ENCODE peak calls at places on chromosome 6, in nine cellular contexts. T is lower lobe of right lung, S is endothelial cell of umbilical vein, Z is astrocyte, R is body of pancreas, X is colonic mucosa, Q is uterus, E is lung, U is IMR-90. W is an unnamed sample. For H3K27me3, the result is how much of the 10 kb centered on the place peaks cover.

GRCh38 chr6:56537223-56537770 is 105.4 kb downstream of the DST start:
- DNase-seq in T (no peak), S (no peak), Z (no peak), R (no peak), X (no peak), Q (no peak), E (no peak), U (no peak), W (no peak)

GRCh38 chr6:142155091-142155490 is 8.0 kb downstream of the VTA1 start:
- DNase-seq in T (no peak), S (peak), Z (no peak), R (no peak), X (no peak), Q (no peak), E (no peak), U (no peak), W (no peak)

GRCh38 chr6:125197795-125198269 is 44.3 kb downstream of the TPD52L1 start:
- DNase-seq in T (peak), S (peak), Z (peak), R (peak), X (peak), Q (peak), E (peak), U (peak), W (no peak)

GRCh38 chr6:109695468-109695867 is 4.4 kb downstream of the FIG4 start:
- DNase-seq in T (no peak), S (peak), Z (no peak), R (no peak), X (no peak), Q (no peak), E (no peak), U (no peak), W (no peak)

GRCh38 chr6:90214461-90214860 is 82.2 kb downstream of the BACH2 start:
- DNase-seq in T (no peak), S (no peak), Z (no peak), R (no peak), X (no peak), Q (no peak), E (no peak), U (no peak), W (no peak)

GRCh38 chr6:94636780-94637385 is 940.5 kb upstream of the MANEA start:
- DNase-seq in T (no peak), S (no peak), Z (peak), R (no peak), X (no peak), Q (no peak), E (no peak), U (peak), W (no peak)

GRCh38 chr6:70103798-70104197 is 199.1 kb downstream of the COL9A1 start:
- DNase-seq in T (no peak), S (no peak), Z (no peak), R (no peak), X (peak), Q (no peak), E (no peak), U (no peak), W (no peak)

GRCh38 chr6:18464176-18464575 is 77.0 kb downstream of the RNF144B start:
- DNase-seq in T (no peak), S (no peak), Z (no peak), R (no peak), X (no peak), Q (no peak), E (no peak), U (no peak), W (no peak)

GRCh38 chr6:169019727-169020491 is 233.7 kb downstream of the THBS2 start:
- DNase-seq in T (no peak), S (no peak), Z (no peak), R (no peak), X (no peak), Q (no peak), E (no peak), U (peak), W (no peak)

GRCh38 chr6:90124904-90125510 is 171.6 kb downstream of the BACH2 start:
- DNase-seq in T (no peak), S (no peak), Z (peak), R (no peak), X (no peak), Q (no peak), E (no peak), U (peak), W (no peak)

GRCh38 chr6:47342824-47343223 is 33.1 kb upstream of the TNFRSF21 start:
- DNase-seq in T (no peak), S (no peak), Z (peak), R (no peak), X (no peak), Q (no peak), E (no peak), U (no peak), W (no peak)

GRCh38 chr6:10395946-10396577 is 18.8 kb downstream of the TFAP2A start:
- DNase-seq in T (no peak), S (no peak), Z (no peak), R (no peak), X (no peak), Q (no peak), E (no peak), U (no peak), W (no peak)

GRCh38 chr6:167140589-167141474 is 16.9 kb downstream of the GPR31 start:
- DNase-seq in T (no peak), S (no peak), Z (no peak), R (no peak), X (no peak), Q (no peak), E (no peak), U (no peak), W (no peak)

GRCh38 chr6:85395746-85396145 is 54.1 kb upstream of the NT5E start:
- DNase-seq in T (no peak), S (no peak), Z (no peak), R (no peak), X (no peak), Q (no peak), E (no peak), U (no peak), W (no peak)

GRCh38 chr6:106882601-106883518 is 91.7 kb downstream of the CD24 start:
- DNase-seq in T (no peak), S (no peak), Z (no peak), R (peak), X (peak), Q (no peak), E (no peak), U (no peak), W (no peak)

GRCh38 chr6:11315743-11316437 is 83.4 kb upstream of the NEDD9 start:
- DNase-seq in T (no peak), S (peak), Z (peak), R (no peak), X (peak), Q (no peak), E (no peak), U (peak), W (peak)

GRCh38 chr6:143766185-143766553 is 77.0 kb upstream of the LTV1 start:
- DNase-seq in T (no peak), S (no peak), Z (no peak), R (no peak), X (no peak), Q (no peak), E (no peak), U (no peak), W (no peak)

GRCh38 chr6:45801471-45802289 is 214.0 kb downstream of the CLIC5 start:
- DNase-seq in T (no peak), S (no peak), Z (peak), R (no peak), X (no peak), Q (no peak), E (no peak), U (no peak), W (no peak)

GRCh38 chr6:111777357-111777756 is 95.9 kb downstream of the FYN start:
- DNase-seq in T (no peak), S (no peak), Z (no peak), R (no peak), X (no peak), Q (no peak), E (no peak), U (no peak), W (no peak)

GRCh38 chr6:34546551-34547321 is 9.4 kb downstream of the SPDEF start:
- DNase-seq in T (peak), S (peak), Z (no peak), R (peak), X (peak), Q (peak), E (peak), U (no peak), W (no peak)

GRCh38 chr6:85192186-85192585 is 257.7 kb upstream of the NT5E start:
- DNase-seq in T (no peak), S (peak), Z (peak), R (no peak), X (no peak), Q (no peak), E (no peak), U (peak), W (no peak)

GRCh38 chr6:70819715-70820114 is 137.1 kb downstream of the B3GAT2 start:
- DNase-seq in T (no peak), S (no peak), Z (no peak), R (no peak), X (no peak), Q (no peak), E (no peak), U (peak), W (no peak)

GRCh38 chr6:43367245-43367984 is 2.0 kb downstream of the ZNF318 start:
- DNase-seq in T (no peak), S (no peak), Z (no peak), R (no peak), X (no peak), Q (no peak), E (no peak), U (peak), W (no peak)

GRCh38 chr6:4675086-4675485 is 101.1 kb upstream of the CDYL start:
- DNase-seq in T (no peak), S (no peak), Z (no peak), R (no peak), X (no peak), Q (no peak), E (no peak), U (no peak), W (no peak)

GRCh38 chr6:54053893-54054391 is 57.3 kb upstream of the MLIP start:
- DNase-seq in T (no peak), S (peak), Z (peak), R (peak), X (peak), Q (no peak), E (peak), U (peak), W (peak)

GRCh38 chr6:79495246-79495645 is 42.0 kb downstream of the LCA5 start:
- DNase-seq in T (no peak), S (no peak), Z (no peak), R (no peak), X (no peak), Q (no peak), E (no peak), U (no peak), W (no peak)

GRCh38 chr6:116251568-116252384 is 2.1 kb downstream of the TSPYL4 start:
- DNase-seq in T (no peak), S (peak), Z (peak), R (no peak), X (no peak), Q (no peak), E (no peak), U (peak), W (no peak)

GRCh38 chr6:125918681-125919566 is 37.6 kb upstream of the HINT3 start:
- DNase-seq in T (no peak), S (peak), Z (peak), R (peak), X (peak), Q (peak), E (peak), U (peak), W (peak)

DNA sequence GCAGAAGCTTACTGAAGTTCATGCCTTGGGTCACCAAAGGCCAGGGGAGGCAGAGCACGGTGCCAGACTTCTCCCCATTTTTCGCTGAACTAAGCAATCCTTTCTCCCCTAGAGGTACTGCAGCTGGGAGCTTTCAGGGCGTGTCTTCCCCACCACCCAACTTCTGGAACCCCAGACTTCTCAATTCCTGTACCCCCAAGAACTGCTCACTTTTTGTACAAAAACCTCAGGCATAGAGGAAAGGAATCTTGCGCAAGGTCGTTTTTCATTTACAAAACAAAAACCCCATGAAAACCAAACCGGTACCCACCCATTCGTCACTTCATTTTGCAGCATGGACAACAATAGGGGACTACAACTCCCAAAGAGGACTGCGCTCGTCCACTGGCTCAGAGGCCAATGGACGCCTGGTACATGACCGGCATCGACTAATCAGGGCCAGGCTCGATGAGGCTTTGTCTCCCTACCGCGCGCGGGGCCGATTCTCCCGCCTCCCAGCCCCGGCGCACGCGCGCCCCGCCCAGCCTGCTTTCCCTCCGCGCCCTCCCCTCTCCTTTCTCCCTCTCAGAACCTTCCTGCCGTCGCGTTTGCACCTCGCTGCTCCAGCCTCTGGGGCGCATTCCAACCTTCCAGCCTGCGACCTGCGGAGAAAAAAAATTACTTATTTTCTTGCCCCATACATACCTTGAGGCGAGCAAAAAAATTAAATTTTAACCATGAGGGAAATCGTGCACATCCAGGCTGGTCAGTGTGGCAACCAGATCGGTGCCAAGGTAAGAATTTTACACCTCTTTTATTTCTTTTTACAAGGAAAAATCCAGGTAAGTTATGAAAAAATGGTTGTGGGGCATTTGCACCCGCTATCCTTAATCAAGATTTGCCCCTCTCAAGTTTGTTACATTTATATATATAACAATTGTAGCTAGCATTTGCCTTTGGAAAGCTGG is at the start of gene TUBB:
- DNase-seq in T (peak), S (peak), Z (peak), R (peak), X (peak), Q (peak), E (peak), U (peak), W (peak)
- TF ChIP-seq CTCF in T (no peak), S (no peak), Z (no peak), R (peak), X (no peak), Q (no peak), E (no peak), U (no peak), W (no peak)

GRCh38 chr6:35804996-35805736 is at the start of gene LHFPL5:
- DNase-seq in T (peak), S (peak), Z (no peak), R (peak), X (peak), Q (no peak), E (no peak), U (no peak), W (no peak)
- H3K4me3 ChIP-seq in T (no peak), S (peak), Z (peak), R (no peak), X (no peak), Q (no peak), E (no peak), U (no peak), W (peak)

DNA sequence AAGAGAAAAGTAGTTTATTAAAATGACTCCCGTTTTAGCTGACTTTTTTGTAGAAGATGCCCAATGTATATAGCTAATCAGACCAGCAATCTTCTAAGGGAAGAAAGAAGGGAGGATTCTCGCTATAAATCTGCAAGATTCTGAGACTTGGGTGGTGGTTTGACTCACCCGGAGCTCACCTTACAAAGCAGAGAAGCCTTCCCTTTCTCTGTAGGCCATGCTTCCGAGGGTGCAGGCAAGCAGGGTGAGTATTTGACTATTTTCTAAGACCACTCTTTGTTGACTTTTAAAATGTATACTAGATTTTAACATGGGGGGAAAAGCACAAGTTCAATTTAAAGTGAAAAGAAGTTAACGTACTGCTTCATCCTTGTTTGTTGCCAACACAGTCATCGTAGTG is 2.7 kb downstream of the OLIG3 start:
- DNase-seq in T (no peak), S (no peak), Z (no peak), R (no peak), X (no peak), Q (no peak), E (no peak), U (no peak), W (no peak)
- H3K27me3 ChIP-seq in T (half or more), S (half or more), Z (half or more), R (half or more), X (half or more), Q (under half), E (under half), U (half or more), W (half or more)

DNA sequence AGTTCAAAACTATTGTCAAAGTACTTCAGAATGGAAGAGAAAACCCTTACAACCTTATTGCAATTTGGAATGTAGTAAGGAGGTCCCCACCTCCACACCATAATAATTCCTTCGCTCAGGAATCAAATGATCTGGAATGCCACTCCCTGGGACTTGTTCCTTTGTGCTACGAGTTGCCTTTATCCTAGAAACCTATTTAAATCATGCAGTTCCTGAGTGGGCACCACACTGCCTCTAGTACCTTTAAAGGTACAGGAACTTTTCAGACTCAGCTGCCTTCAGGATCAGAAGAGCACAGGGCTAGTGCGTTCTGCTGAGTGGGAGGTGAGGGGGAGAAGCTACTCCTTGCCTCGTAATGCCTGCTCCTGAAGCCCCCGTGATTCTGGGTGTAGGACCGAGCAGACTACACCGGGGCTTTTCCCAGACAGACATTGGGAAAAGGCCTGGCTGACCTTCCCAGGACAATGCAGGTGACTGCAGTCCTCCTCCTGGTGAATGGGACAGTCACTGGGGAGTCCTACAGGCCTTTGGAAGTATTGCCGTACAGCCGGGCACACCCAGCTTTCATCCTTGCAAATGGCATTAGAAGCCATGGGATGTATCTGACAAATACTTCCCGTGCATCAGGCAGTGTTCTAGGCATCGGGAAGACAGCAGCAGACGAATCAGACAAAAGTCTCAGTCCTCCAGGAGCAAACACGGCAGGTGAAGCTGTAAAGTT is 11.8 kb upstream of the TUBB2B start:
- DNase-seq in T (no peak), S (no peak), Z (no peak), R (no peak), X (no peak), Q (no peak), E (no peak), U (no peak), W (no peak)
- TF ChIP-seq CTCF in T (no peak), S (peak), Z (no peak), R (peak), X (no peak), Q (no peak), E (no peak), U (peak), W (peak)

GRCh38 chr6:156782691-156783320 is 5.6 kb downstream of the ARID1B start:
- DNase-seq in T (no peak), S (peak), Z (no peak), R (no peak), X (no peak), Q (no peak), E (no peak), U (no peak), W (no peak)
- H3K4me3 ChIP-seq in T (peak), S (no peak), Z (peak), R (no peak), X (peak), Q (peak), E (no peak), U (no peak), W (no peak)